ENCODE peak calls at places on chromosomes 7 and 10, in five cellular contexts. R is COR-L47; W is activated T-helper 2 cell treated with anti-CD3 and anti-CD28 coated beads, Interferon-gamma antibody, Interleukin-2, Interleukin-4, amounts not matched to agents 10 μg/mL and 5 μg/mL and 100 μg/mL, durations not matched to agents 14 hours and 24 hours and 36 hours; O is cardiac septum; H is stimulated activated CD4-positive, alpha-beta T cell treated with anti-CD3 and anti-CD28 coated beads, Interleukin-1b, Interleukin-23, amount 100 ng/mL, for 4 hours. Q is an unnamed sample.

GRCh38 chr7:107594961-107595737 is 15.1 kb downstream of the BCAP29 start:
- DNase-seq in R (no peak), W (no peak), H (no peak), O (no peak), Q (peak; percentile 11)

GRCh38 chr10:102382871-102383270 is 12.6 kb upstream of the NFKB2 start:
- DNase-seq in R (no peak), H (no peak), O (no peak), W (no peak), Q (no peak)

GRCh38 chr10:19702215-19702614 is 114.0 kb upstream of the PLXDC2 start:
- DNase-seq in R (no peak), H (no peak), W (no peak), O (no peak), Q (no peak)

GRCh38 chr10:119540038-119540437 is 2.5 kb downstream of the RGS10 start:
- DNase-seq in W (no peak), R (no peak), H (no peak), O (no peak), Q (no peak)

GRCh38 chr7:106140406-106141173 is 28.5 kb upstream of the SYPL1 start:
- DNase-seq in H (no peak), R (no peak), O (no peak), W (no peak), Q (no peak)

GRCh38 chr10:110522365-110522988 is 24.8 kb downstream of the DUSP5 start:
- DNase-seq in O (no peak), H (no peak), R (no peak), W (no peak), Q (no peak)

GRCh38 chr10:95426482-95426881 is 134.7 kb downstream of the SORBS1 start:
- DNase-seq in W (no peak), R (no peak), H (no peak), O (no peak), Q (no peak)

GRCh38 chr7:18125536-18125935 is 97.9 kb upstream of the PRPS1L1 start:
- DNase-seq in R (no peak), O (no peak), W (no peak), H (no peak), Q (no peak)

GRCh38 chr10:126892150-126892872 is 12.9 kb upstream of the DOCK1 start:
- DNase-seq in H (no peak), W (no peak), O (no peak), R (no peak), Q (no peak)

GRCh38 chr7:157961731-157962457 is 625.1 kb downstream of the DNAJB6 start:
- DNase-seq in H (no peak), W (no peak), R (no peak), O (peak; percentile 54), Q (no peak)

GRCh38 chr7:16951483-16952080 is 69.8 kb upstream of the AGR3 start:
- DNase-seq in O (no peak), H (no peak), R (no peak), W (no peak), Q (no peak)

GRCh38 chr7:98213874-98214810 is 2.9 kb downstream of the BHLHA15 start:
- DNase-seq in H (no peak), W (no peak), O (peak; percentile 75), R (no peak), Q (no peak)

GRCh38 chr7:132200141-132200540 is 376.1 kb downstream of the PLXNA4 start:
- DNase-seq in O (no peak), H (no peak), R (peak; percentile 71), W (no peak), Q (no peak)

GRCh38 chr7:44052771-44053365 is 8.4 kb downstream of the DBNL start:
- DNase-seq in H (no peak), R (no peak), W (no peak), O (no peak), Q (no peak)

GRCh38 chr10:44973323-44974081 is 5.1 kb downstream of the DEPP1 start:
- DNase-seq in W (no peak), O (no peak), R (peak; percentile 11), H (no peak), Q (no peak)

GRCh38 chr7:134371536-134371935 is 54.8 kb upstream of the SLC35B4 start:
- DNase-seq in O (no peak), R (peak; percentile 44), W (no peak), H (no peak), Q (no peak)

GRCh38 chr7:27051451-27051850 is 44.3 kb downstream of the HOXA1 start:
- DNase-seq in H (no peak), R (no peak), O (no peak), W (no peak), Q (no peak)

GRCh38 chr7:34042406-34042805 is 137.1 kb downstream of the BMPER start:
- DNase-seq in O (no peak), R (no peak), W (no peak), H (no peak), Q (no peak)

GRCh38 chr10:126252884-126253612 is 135.2 kb downstream of the ADAM12 start:
- DNase-seq in H (no peak), O (no peak), W (no peak), R (no peak), Q (no peak)

GRCh38 chr10:51109821-51110533 is 35.7 kb downstream of the PRKG1 start:
- DNase-seq in O (no peak), W (no peak), R (no peak), H (no peak), Q (no peak)

GRCh38 chr10:26441491-26442214 is 3.5 kb downstream of the APBB1IP start:
- DNase-seq in R (no peak), O (no peak), H (no peak), W (no peak), Q (no peak)

GRCh38 chr10:131002031-131002861 is 309.3 kb downstream of the TCERG1L start:
- DNase-seq in R (no peak), W (no peak), H (no peak), O (peak; percentile 63), Q (peak; percentile 15)

GRCh38 chr10:103533827-103534226 is 40.3 kb downstream of the NEURL1 start:
- DNase-seq in H (no peak), W (no peak), R (no peak), O (peak; percentile 50), Q (no peak)

GRCh38 chr7:77415822-77416620 is at the start of gene GSAP:
- DNase-seq in W (peak; percentile 29), O (peak; percentile 91), H (peak; percentile 35), R (peak; percentile 25), Q (no peak)

GRCh38 chr10:29304259-29305030 is 15.6 kb downstream of the LYZL1 start:
- DNase-seq in R (peak; percentile 60), O (no peak), H (no peak), W (no peak), Q (peak; percentile 90)

GRCh38 chr7:7719235-7719634 is 828 bp upstream of the RPA3 start:
- DNase-seq in W (peak; percentile 45), R (peak; percentile 62), H (peak; percentile 2), O (no peak), Q (peak; percentile 55)

GRCh38 chr10:75959209-75959608 is 527.8 kb downstream of the LRMDA start:
- DNase-seq in H (no peak), R (no peak), W (no peak), O (no peak), Q (no peak)

GRCh38 chr10:110706690-110707098 is 62.6 kb downstream of the RBM20 start:
- DNase-seq in H (no peak), R (no peak), W (no peak), O (no peak), Q (no peak)

GRCh38 chr10:93064874-93065660 is 4.5 kb downstream of the CYP26C1 start:
- DNase-seq in R (no peak), H (no peak), O (no peak), W (no peak), Q (no peak)

GRCh38 chr10:48633381-48634197 is 28.7 kb upstream of the ARHGAP22 start:
- DNase-seq in R (no peak), W (no peak), O (no peak), H (no peak), Q (no peak)

GRCh38 chr10:84358743-84359142 is 30.4 kb downstream of the CCSER2 start:
- DNase-seq in W (no peak), H (no peak), R (no peak), O (no peak), Q (no peak)

GRCh38 chr7:142298009-142298408 is 40.2 kb upstream of the PRSS58 start:
- DNase-seq in H (no peak), R (no peak), W (no peak), O (no peak), Q (no peak)

Q was measured in globus pallidus.